ENCODE peak calls at places on chromosomes 12 and 14, in seven cellular contexts. W, L, A, R, P, C and Y are unnamed samples.

GRCh38 chr12:11798856-11799530 is 149.5 kb downstream of the ETV6 start:
- DNase-seq in W (peak; percentile 94), L (no peak), A (no peak), R (no peak), P (no peak), C (peak; percentile 95), Y (peak; percentile 1)

GRCh38 chr14:54493293-54493692 is 4.5 kb upstream of the GMFB start:
- DNase-seq in W (no peak), L (no peak), A (no peak), R (no peak), P (no peak), C (no peak), Y (no peak)

GRCh38 chr14:97854918-97855317 is 1057.7 kb downstream of the VRK1 start:
- DNase-seq in W (no peak), L (no peak), A (no peak), R (no peak), P (no peak), C (no peak), Y (no peak)

GRCh38 chr14:63510538-63510937 is 32.6 kb downstream of the PPP2R5E start:
- DNase-seq in W (no peak), L (no peak), A (no peak), R (no peak), P (no peak), C (peak; percentile 19), Y (no peak)

GRCh38 chr14:105096206-105096875 is 31.1 kb upstream of the GPR132 start:
- DNase-seq in W (no peak), L (no peak), A (no peak), R (no peak), P (no peak), C (no peak), Y (no peak)

GRCh38 chr14:48974994-48975393 is 611.2 kb downstream of the RPS29 start:
- DNase-seq in W (no peak), L (no peak), A (no peak), R (no peak), P (no peak), C (no peak), Y (no peak)

GRCh38 chr12:112848338-112848715 is 56.8 kb downstream of the RPH3A start:
- DNase-seq in W (no peak), L (no peak), A (no peak), R (no peak), P (no peak), C (no peak), Y (no peak)

GRCh38 chr14:104268725-104269436 is 130.5 kb downstream of the KIF26A start:
- DNase-seq in W (no peak), L (no peak), A (peak; percentile 15), R (no peak), P (peak; percentile 6), C (no peak), Y (no peak)

GRCh38 chr12:27779416-27779815 is 617 bp upstream of the KLHL42 start:
- DNase-seq in W (peak; percentile 45), L (peak; percentile 22), A (peak; percentile 58), R (no peak), P (peak; percentile 36), C (peak; percentile 14), Y (no peak)

GRCh38 chr12:48996794-48997718 is 2.1 kb downstream of the DDN start:
- DNase-seq in W (peak; percentile 87), L (peak; percentile 87), A (peak; percentile 91), R (no peak), P (peak; percentile 75), C (peak; percentile 67), Y (peak; percentile 79)

GRCh38 chr12:57816855-57817151 is 1.7 kb downstream of the AVIL start:
- DNase-seq in W (no peak), L (no peak), A (peak; percentile 77), R (no peak), P (no peak), C (no peak), Y (no peak)

GRCh38 chr14:99554757-99555531 is 49.1 kb downstream of the CCDC85C start:
- DNase-seq in W (no peak), L (no peak), A (peak; percentile 48), R (no peak), P (no peak), C (no peak), Y (no peak)

GRCh38 chr14:95609398-95609990 is 74.6 kb downstream of the GLRX5 start:
- DNase-seq in W (peak; percentile 68), L (peak; percentile 84), A (no peak), R (no peak), P (peak; percentile 20), C (peak; percentile 21), Y (peak; percentile 40)

GRCh38 chr14:74793506-74794155 is 30.5 kb downstream of the YLPM1 start:
- DNase-seq in W (peak; percentile 32), L (no peak), A (no peak), R (no peak), P (no peak), C (no peak), Y (no peak)

GRCh38 chr14:101410126-101410525 is 151.2 kb upstream of the DIO3 start:
- DNase-seq in W (no peak), L (no peak), A (no peak), R (no peak), P (no peak), C (no peak), Y (no peak)